ENCODE peak calls at places on chromosomes 13 and 19, in seven cellular contexts. One of them, this sample, is unnamed.

GRCh38 chr13:39556856-39557255 is 46.1 kb downstream of the LHFPL6 start:
- DNase-seq in putamen: no peak
- DNase-seq in AG20443: no peak
- DNase-seq in AG04450: no peak
- DNase-seq in T-helper 17 cell: no peak
- DNase-seq in Caco-2: no peak
- DNase-seq in SW480: no peak
- DNase-seq in this sample: no peak

GRCh38 chr13:24228852-24229458 is 68.4 kb downstream of the SPATA13 start:
- DNase-seq in putamen: no peak
- DNase-seq in AG20443: peak; percentile 66
- DNase-seq in AG04450: peak; percentile 52
- DNase-seq in T-helper 17 cell: peak; percentile 16
- DNase-seq in Caco-2: no peak
- DNase-seq in SW480: peak; percentile 68
- DNase-seq in this sample: no peak

GRCh38 chr19:46372901-46373572 is 26.1 kb downstream of the PPP5C start:
- DNase-seq in putamen: no peak
- DNase-seq in AG20443: peak; percentile 66
- DNase-seq in AG04450: no peak
- DNase-seq in T-helper 17 cell: no peak
- DNase-seq in Caco-2: no peak
- DNase-seq in SW480: no peak
- DNase-seq in this sample: no peak

GRCh38 chr19:43664008-43664407 is 6.0 kb downstream of the PLAUR start:
- DNase-seq in putamen: no peak
- DNase-seq in AG20443: no peak
- DNase-seq in AG04450: no peak
- DNase-seq in T-helper 17 cell: peak; percentile 36
- DNase-seq in Caco-2: no peak
- DNase-seq in SW480: no peak
- DNase-seq in this sample: no peak

GRCh38 chr13:49370390-49370789 is 73.5 kb downstream of the CAB39L start:
- DNase-seq in putamen: no peak
- DNase-seq in AG20443: no peak
- DNase-seq in AG04450: no peak
- DNase-seq in T-helper 17 cell: no peak
- DNase-seq in Caco-2: no peak
- DNase-seq in SW480: no peak
- DNase-seq in this sample: no peak

GRCh38 chr13:92547256-92547655 is 679.4 kb upstream of the GPC6 start:
- DNase-seq in putamen: no peak
- DNase-seq in AG20443: no peak
- DNase-seq in AG04450: peak; percentile 34
- DNase-seq in T-helper 17 cell: no peak
- DNase-seq in Caco-2: no peak
- DNase-seq in SW480: no peak
- DNase-seq in this sample: no peak

GRCh38 chr19:16736709-16737108 is 17.1 kb downstream of the NWD1 start:
- DNase-seq in putamen: no peak
- DNase-seq in AG20443: no peak
- DNase-seq in AG04450: no peak
- DNase-seq in T-helper 17 cell: no peak
- DNase-seq in Caco-2: no peak
- DNase-seq in SW480: no peak
- DNase-seq in this sample: no peak

GRCh38 chr13:35470671-35471465 is 5.6 kb downstream of the MAB21L1 start:
- DNase-seq in putamen: no peak
- DNase-seq in AG20443: no peak
- DNase-seq in AG04450: no peak
- DNase-seq in T-helper 17 cell: no peak
- DNase-seq in Caco-2: no peak
- DNase-seq in SW480: no peak
- DNase-seq in this sample: no peak

This sample was measured in activated gamma-delta T cell.